ENCODE peak calls at places on chromosome 14, in nine cellular contexts. T, E, W, P, K, D, G, J and S are unnamed samples.

GRCh38 chr14:47149326-47149725 is 497.7 kb upstream of the RPL10L start:
- DNase-seq in W (no peak), K (no peak), G (no peak), T (no peak), D (no peak), J (no peak), P (no peak), E (no peak), S (no peak)

GRCh38 chr14:79924583-79924982 is 286.7 kb downstream of the DIO2 start:
- DNase-seq in W (no peak), D (no peak), P (no peak), E (no peak), T (no peak), K (no peak), G (no peak), J (no peak), S (no peak)

GRCh38 chr14:61003571-61003970 is 22.5 kb downstream of the SLC38A6 start:
- DNase-seq in P (no peak), J (no peak), K (no peak), G (no peak), T (no peak), D (no peak), E (no peak), W (no peak), S (no peak)

GRCh38 chr14:102633906-102634595 is 41.6 kb downstream of the RCOR1 start:
- DNase-seq in D (no peak), J (no peak), G (no peak), T (no peak), W (no peak), P (no peak), K (no peak), E (no peak), S (no peak)

GRCh38 chr14:55427439-55427838 is 13.0 kb downstream of the TBPL2 start:
- DNase-seq in T (no peak), K (no peak), G (peak; percentile 39), P (no peak), W (no peak), J (no peak), D (no peak), E (no peak), S (no peak)

GRCh38 chr14:63454863-63455622 is 88.1 kb downstream of the PPP2R5E start:
- DNase-seq in T (no peak), W (no peak), P (no peak), G (no peak), D (no peak), E (no peak), J (no peak), K (no peak), S (no peak)

GRCh38 chr14:81269100-81269978 is 48.6 kb upstream of the GTF2A1 start:
- DNase-seq in J (no peak), G (peak; percentile 76), P (no peak), E (peak; percentile 35), T (peak; percentile 70), K (peak; percentile 65), D (no peak), W (peak; percentile 77), S (peak; percentile 39)

GRCh38 chr14:51430079-51430478 is 190.0 kb downstream of the TMX1 start:
- DNase-seq in P (no peak), E (no peak), D (no peak), T (no peak), J (no peak), K (no peak), G (no peak), W (no peak), S (no peak)

GRCh38 chr14:101360045-101360931 is 201.0 kb upstream of the DIO3 start:
- DNase-seq in W (no peak), K (no peak), G (peak; percentile 68), D (no peak), J (no peak), E (no peak), P (no peak), T (no peak), S (no peak)

GRCh38 chr14:56156096-56156495 is 37.9 kb downstream of the PELI2 start:
- DNase-seq in W (no peak), D (no peak), E (no peak), T (no peak), J (no peak), P (no peak), G (no peak), K (no peak), S (no peak)

GRCh38 chr14:77268989-77269595 is 1.9 kb downstream of the NGB start:
- DNase-seq in E (no peak), W (no peak), P (no peak), T (no peak), J (no peak), K (no peak), D (no peak), G (no peak), S (no peak)

DNA sequence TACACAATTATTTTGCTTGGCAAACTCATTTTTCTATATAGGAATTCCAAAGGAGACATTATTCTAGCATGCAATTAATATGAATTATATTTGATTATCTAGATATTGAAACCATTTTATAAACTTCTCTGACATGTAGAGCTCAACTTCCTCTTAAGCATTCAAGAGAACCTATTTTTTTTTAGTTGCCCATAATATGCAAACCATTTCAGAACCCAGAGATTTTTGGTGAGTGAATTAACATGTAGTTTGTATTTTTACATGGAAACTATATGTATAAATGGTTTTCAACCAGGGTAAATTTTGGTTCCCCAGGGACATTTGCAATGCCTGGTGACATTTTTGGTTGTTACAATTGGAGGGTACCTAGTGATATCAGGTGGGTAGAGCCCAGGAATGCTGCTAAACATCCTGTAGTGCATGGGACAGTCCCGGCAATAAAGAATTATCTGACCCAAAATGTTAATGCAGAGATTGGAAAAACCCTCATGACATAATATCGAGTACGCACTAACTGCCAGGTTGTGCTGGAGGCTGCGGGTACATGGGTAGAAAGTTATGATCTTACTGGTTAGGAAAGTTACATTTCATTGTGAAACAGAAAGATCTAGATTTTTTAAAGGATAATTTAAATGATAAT is 338.9 kb upstream of the GARIN2 start:
- DNase-seq in E (no peak), D (no peak), K (no peak), W (no peak), P (no peak), J (no peak), G (no peak), T (no peak), S (no peak)
- H3K27ac ChIP-seq in E (no peak overlapping the region), D (no peak overlapping the region), K (no peak overlapping the region), W (no peak overlapping the region), P (no peak overlapping the region), J (no peak overlapping the region), G (no peak overlapping the region), T (no peak overlapping the region), S (no peak overlapping the region)

GRCh38 chr14:35250319-35250718 is 41.9 kb upstream of the PSMA6 start:
- DNase-seq in T (no peak), K (no peak), P (no peak), E (no peak), W (no peak), G (no peak), J (no peak), D (no peak), S (no peak)
- H3K27ac ChIP-seq in T (no peak overlapping the region), K (no peak overlapping the region), P (no peak overlapping the region), E (no peak overlapping the region), W (no peak overlapping the region), G (no peak overlapping the region), J (no peak overlapping the region), D (no peak overlapping the region), S (no peak overlapping the region)

GRCh38 chr14:104583424-104584114 is 4.0 kb downstream of the C14orf180 start:
- DNase-seq in E (no peak), J (no peak), T (no peak), D (no peak), K (no peak), P (no peak), G (no peak), W (no peak), S (no peak)

GRCh38 chr14:104581521-104581920 is 2.0 kb downstream of the C14orf180 start:
- DNase-seq in E (no peak), P (no peak), T (no peak), J (no peak), G (no peak), W (no peak), K (no peak), D (no peak), S (no peak)

GRCh38 chr14:104582005-104582404 is 2.4 kb downstream of the C14orf180 start:
- DNase-seq in G (no peak), P (no peak), D (no peak), J (no peak), E (no peak), K (no peak), T (no peak), W (no peak), S (no peak)

GRCh38 chr14:104580961-104581360 is 1.4 kb downstream of the C14orf180 start:
- DNase-seq in G (peak; percentile 74), D (no peak), J (no peak), E (no peak), W (no peak), P (no peak), K (no peak), T (no peak), S (no peak)

DNA sequence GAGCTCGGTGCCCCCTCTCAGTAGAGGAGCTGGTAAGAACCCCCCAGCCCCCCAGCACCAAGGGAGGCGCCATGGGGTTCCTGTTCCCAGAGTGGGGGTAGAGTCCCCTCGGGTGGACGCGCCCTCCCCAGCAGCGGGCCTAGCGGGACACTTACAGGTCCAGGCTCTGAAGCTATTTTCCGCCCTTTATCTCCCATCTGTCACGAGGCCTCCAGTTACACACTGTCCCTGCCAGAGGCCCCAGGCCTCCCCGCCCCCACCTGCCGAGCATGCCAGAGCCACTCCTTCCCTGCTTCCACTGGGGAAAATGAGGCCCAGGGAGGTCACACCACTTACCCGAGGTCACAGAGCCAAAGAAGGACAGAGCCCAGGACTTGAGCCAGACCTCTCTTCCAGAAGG is 3.1 kb downstream of the C14orf180 start:
- DNase-seq in P (no peak), T (no peak), E (no peak), K (no peak), J (no peak), W (no peak), G (peak; percentile 74), D (no peak), S (no peak)
- H3K27ac ChIP-seq in P (no peak overlapping the region), T (no peak overlapping the region), E (no peak overlapping the region), K (no peak overlapping the region), J (no peak overlapping the region), W (no peak overlapping the region), G (peak overlapping the region; percentile 56), D (no peak overlapping the region), S (no peak overlapping the region)

GRCh38 chr14:69613312-69614073 is 2.1 kb downstream of the SUSD6 start:
- DNase-seq in W (no peak), T (no peak), G (no peak), D (no peak), J (no peak), P (no peak), E (no peak), K (no peak), S (no peak)
- H3K27ac ChIP-seq in W (peak overlapping the region; percentile 1), T (no peak overlapping the region), G (peak overlapping the region; percentile 98), D (peak overlapping the region; percentile 74), J (no peak overlapping the region), P (peak overlapping the region; percentile 96), E (no peak overlapping the region), K (no peak overlapping the region), S (peak overlapping the region; percentile 11)

GRCh38 chr14:53955671-53956426 is 776 bp downstream of the BMP4 start:
- DNase-seq in P (no peak), E (no peak), K (peak; percentile 64), T (peak; percentile 37), W (no peak), G (peak; percentile 85), J (peak; percentile 61), D (no peak), S (no peak)
- H3K27ac ChIP-seq in P (peak overlapping the region; percentile 80), E (no peak overlapping the region), K (no peak overlapping the region), T (peak overlapping the region; percentile 85), W (peak overlapping the region; percentile 81), G (peak overlapping the region; percentile 95), J (no peak overlapping the region), D (no peak overlapping the region), S (no peak overlapping the region)

GRCh38 chr14:37573355-37573754 is 21.7 kb downstream of the FOXA1 start:
- DNase-seq in W (no peak), G (no peak), J (no peak), T (no peak), E (no peak), P (no peak), K (no peak), D (no peak), S (no peak)
- H3K27ac ChIP-seq in W (no peak overlapping the region), G (no peak overlapping the region), J (no peak overlapping the region), T (no peak overlapping the region), E (no peak overlapping the region), P (no peak overlapping the region), K (no peak overlapping the region), D (no peak overlapping the region), S (no peak overlapping the region)